ENCODE peak calls at places on chromosomes 7 and 10, in four cellular contexts. U is HCT116, V is H1, W is HepG2. J is an unnamed sample.

GRCh38 chr10:97185326-97186058 is at the start of gene SLIT1:
- DNase-seq in U (no peak), V (no peak), W (no peak), J (peak; percentile 15)

GRCh38 chr7:144820557-144820956 is 15.3 kb downstream of the TPK1 start:
- DNase-seq in U (no peak), V (no peak), W (no peak), J (no peak)

GRCh38 chr7:69598081-69598486 is at the start of gene AUTS2:
- DNase-seq in U (no peak), V (peak; percentile 71), W (peak; percentile 44), J (peak; percentile 97)

GRCh38 chr7:77455334-77455733 is 39.2 kb upstream of the GSAP start:
- DNase-seq in U (no peak), V (no peak), W (peak; percentile 60), J (no peak)

GRCh38 chr7:77783111-77783510 is 15.1 kb downstream of the TMEM60 start:
- DNase-seq in U (no peak), V (no peak), W (no peak), J (no peak)

GRCh38 chr10:89301721-89302445 is at the start of gene IFIT2:
- DNase-seq in U (no peak), V (no peak), W (peak; percentile 15), J (peak; percentile 67)

GRCh38 chr7:149788300-149788851 is 15.0 kb upstream of the ZNF467 start:
- DNase-seq in U (no peak), V (no peak), W (no peak), J (no peak)

GRCh38 chr10:71963351-71963755 is 842 bp upstream of the CHST3 start:
- DNase-seq in U (no peak), V (no peak), W (no peak), J (no peak)

GRCh38 chr7:16652888-16653287 is 6.9 kb downstream of the BZW2 start:
- DNase-seq in U (no peak), V (no peak), W (no peak), J (peak; percentile 96)

GRCh38 chr7:42227931-42228591 is 8.9 kb downstream of the GLI3 start:
- DNase-seq in U (no peak), V (no peak), W (no peak), J (no peak)
- TF ChIP-seq JUND in U (no peak), V (no peak), W (no peak), J (no peak)

DNA sequence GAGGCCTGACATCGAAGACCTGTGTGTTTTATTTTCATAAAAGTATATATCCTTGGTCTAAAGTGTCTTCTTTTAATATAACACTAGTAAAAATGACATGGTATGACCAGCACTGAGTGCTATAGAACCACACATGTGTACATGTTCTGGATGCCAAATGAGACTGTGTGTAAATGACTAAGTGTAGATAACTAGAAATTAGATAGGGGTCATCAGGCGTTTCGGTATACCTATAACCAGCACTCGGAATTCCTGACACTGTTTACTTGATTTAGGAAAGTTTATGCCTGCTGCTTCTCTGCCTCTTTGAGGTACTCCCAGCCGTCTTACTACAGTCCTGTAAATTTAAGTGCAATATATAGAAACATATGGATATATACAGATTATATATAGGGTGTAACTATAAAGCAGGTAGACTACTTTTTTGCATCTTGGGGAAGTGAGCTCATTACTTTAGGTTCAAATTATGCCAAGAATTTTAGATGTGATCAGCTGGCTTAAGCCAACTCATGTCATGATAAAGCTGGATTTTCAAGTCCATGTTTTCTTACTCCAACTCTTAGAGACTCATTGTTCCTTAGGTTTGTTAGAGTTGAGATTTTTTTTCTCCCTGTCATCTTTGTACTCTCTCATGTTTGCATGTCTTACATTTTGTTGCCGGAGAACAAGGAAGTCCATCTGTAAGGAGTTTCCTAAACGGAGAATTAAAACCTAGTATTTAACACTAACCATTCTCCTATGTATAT is 62.9 kb downstream of the KLHDC10 start:
- DNase-seq in U (no peak), V (no peak), W (no peak), J (no peak)
- TF ChIP-seq JUND in U (no peak), V (no peak), W (no peak), J (no peak)

DNA sequence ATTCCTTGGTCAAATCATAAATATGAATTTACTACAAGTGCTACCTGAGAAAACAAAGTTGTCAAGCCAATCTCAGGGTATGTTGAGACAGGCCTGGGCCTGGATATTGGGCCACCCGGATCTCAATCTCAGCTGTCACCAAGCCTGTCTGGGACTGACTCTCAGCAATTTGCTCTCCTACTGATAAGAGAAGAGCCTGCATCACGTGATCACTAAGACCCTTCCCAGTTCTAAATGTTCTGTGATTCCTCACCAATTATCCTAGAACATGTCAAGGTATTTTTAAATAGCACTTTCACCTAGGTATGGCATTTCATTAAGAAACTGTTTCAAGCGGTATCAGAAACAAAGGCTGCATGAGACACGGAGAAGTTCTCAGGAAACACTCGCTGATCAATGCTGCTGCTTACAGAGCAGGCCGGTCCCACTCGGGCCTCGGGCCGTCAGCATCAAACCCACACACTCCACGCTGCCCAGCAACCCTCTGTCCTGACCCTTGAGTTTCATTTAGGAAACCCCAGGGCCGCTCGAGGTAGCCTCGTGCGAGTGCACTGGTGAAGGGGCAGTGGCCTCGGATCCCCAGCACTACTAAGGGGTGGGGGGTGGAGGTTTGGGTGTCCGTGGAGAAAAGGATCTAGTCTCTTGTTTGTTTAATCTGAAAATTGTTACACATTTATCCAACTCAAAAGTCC is 4.1 kb downstream of the KLF6 start:
- DNase-seq in U (no peak), V (no peak), W (no peak), J (no peak)
- TF ChIP-seq JUND in U (no peak), V (no peak), W (no peak), J (no peak)

GRCh38 chr10:107966817-107967216 is 802.3 kb upstream of the SORCS1 start:
- DNase-seq in U (no peak), V (no peak), W (no peak), J (no peak)

GRCh38 chr10:107971411-107971810 is 806.9 kb upstream of the SORCS1 start:
- DNase-seq in U (no peak), V (no peak), W (no peak), J (no peak)

GRCh38 chr10:107970512-107970911 is 806.0 kb upstream of the SORCS1 start:
- DNase-seq in U (no peak), V (no peak), W (no peak), J (no peak)

GRCh38 chr10:107971973-107972372 is 807.5 kb upstream of the SORCS1 start:
- DNase-seq in U (no peak), V (no peak), W (no peak), J (no peak)

GRCh38 chr10:107969936-107970335 is 805.4 kb upstream of the SORCS1 start:
- DNase-seq in U (no peak), V (no peak), W (no peak), J (no peak)
- TF ChIP-seq JUND in U (no peak), V (no peak), W (no peak), J (no peak)

DNA sequence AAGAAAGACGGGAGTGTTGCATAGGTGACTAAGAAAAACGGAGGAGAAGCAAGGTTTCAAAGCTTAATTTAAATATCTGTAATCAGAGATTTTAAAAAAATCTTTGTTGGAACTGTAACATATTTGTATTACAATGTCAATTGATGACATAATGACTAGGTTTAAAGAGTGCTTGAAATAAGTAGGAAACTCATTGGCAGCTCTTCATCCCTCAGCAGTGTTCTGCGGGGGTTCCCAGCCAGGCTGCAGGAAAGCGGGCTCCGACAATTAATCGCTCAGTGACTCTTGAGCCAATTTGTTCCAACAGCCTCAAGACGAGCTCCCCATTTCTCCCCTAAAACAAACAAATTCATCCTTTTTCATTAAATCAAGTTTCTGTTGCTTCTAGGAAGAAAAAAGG is 22.6 kb downstream of the CPXM2 start:
- DNase-seq in U (no peak), V (no peak), W (no peak), J (no peak)
- TF ChIP-seq JUND in U (no peak), V (no peak), W (no peak), J (no peak)

GRCh38 chr7:81161459-81162075 is 242.7 kb upstream of the SEMA3C start:
- DNase-seq in U (peak; percentile 75), V (no peak), W (peak; percentile 65), J (no peak)

GRCh38 chr7:81162771-81163525 is 244.1 kb upstream of the SEMA3C start:
- DNase-seq in U (no peak), V (no peak), W (no peak), J (no peak)

GRCh38 chr7:81158189-81158588 is 239.3 kb upstream of the SEMA3C start:
- DNase-seq in U (no peak), V (no peak), W (no peak), J (no peak)

GRCh38 chr7:81162234-81162633 is 243.4 kb upstream of the SEMA3C start:
- DNase-seq in U (no peak), V (no peak), W (no peak), J (no peak)

GRCh38 chr7:81159402-81159801 is 240.6 kb upstream of the SEMA3C start:
- DNase-seq in U (peak; percentile 13), V (no peak), W (peak; percentile 65), J (peak; percentile 52)
- TF ChIP-seq JUND in U (peak; percentile 33), V (no peak), W (no peak), J (no peak)

DNA sequence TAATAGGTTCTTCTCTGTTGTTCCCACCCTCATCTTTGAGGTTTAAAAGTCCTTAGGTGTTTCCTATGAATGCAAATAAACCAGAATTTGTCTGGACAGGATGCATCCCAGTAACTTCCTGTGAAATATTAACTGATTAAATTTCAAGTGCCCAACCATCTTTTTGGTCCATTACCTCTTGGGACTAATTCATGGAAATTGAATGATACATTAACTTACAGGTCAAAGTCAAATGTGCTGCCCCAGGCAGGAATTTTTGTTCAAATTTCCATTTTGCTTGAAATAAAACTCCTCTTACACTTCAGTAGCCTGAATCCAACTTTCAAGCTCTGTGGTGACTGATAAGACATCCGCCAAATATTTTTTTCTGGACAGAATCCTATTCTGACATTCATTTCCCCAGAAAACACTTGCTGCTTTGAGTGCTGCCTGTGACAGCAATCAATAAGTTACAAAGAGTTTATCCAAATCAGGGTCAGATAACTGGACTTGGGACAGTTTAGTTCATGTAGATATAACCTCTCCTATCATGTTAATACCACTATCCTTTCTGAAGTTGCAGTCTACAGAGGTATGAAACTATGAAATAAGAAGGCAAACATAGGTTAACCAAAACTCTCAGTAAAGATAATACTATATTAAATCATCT is 383.5 kb downstream of the POM121L12 start:
- DNase-seq in U (no peak), V (no peak), W (no peak), J (no peak)
- TF ChIP-seq JUND in U (no peak), V (no peak), W (no peak), J (no peak)

GRCh38 chr7:24979863-24980694 is at the start of gene OSBPL3:
- DNase-seq in U (peak; percentile 92), V (peak; percentile 90), W (peak; percentile 91), J (peak; percentile 90)

GRCh38 chr7:24982917-24983316 is 2.9 kb upstream of the OSBPL3 start:
- DNase-seq in U (no peak), V (no peak), W (peak; percentile 35), J (no peak)

GRCh38 chr7:24979470-24979862 is 512 bp downstream of the OSBPL3 start:
- DNase-seq in U (no peak), V (peak; percentile 25), W (peak; percentile 47), J (peak; percentile 69)

GRCh38 chr7:24980695-24981543 is 941 bp upstream of the OSBPL3 start:
- DNase-seq in U (no peak), V (no peak), W (no peak), J (peak; percentile 50)

GRCh38 chr7:24981544-24981951 is 1.6 kb upstream of the OSBPL3 start:
- DNase-seq in U (no peak), V (no peak), W (no peak), J (peak; percentile 86)
- TF ChIP-seq JUND in U (no peak), V (no peak), W (no peak), J (no peak)

GRCh38 chr7:141511370-141512335 is 39.6 kb upstream of the AGK start:
- DNase-seq in U (no peak), V (no peak), W (no peak), J (no peak)
- TF ChIP-seq JUND in U (no peak), V (no peak), W (no peak), J (no peak)

GRCh38 chr7:17679427-17679826 is 260.9 kb downstream of the SNX13 start:
- DNase-seq in U (no peak), V (no peak), W (no peak), J (no peak)
- TF ChIP-seq JUND in U (no peak), V (no peak), W (no peak), J (no peak)

J was measured in T47D.